ENCODE peak calls at places on chromosome 13, in five cellular contexts. C is tibial nerve, D is colonic mucosa, U is fibroblast of lung, Q is left lung. T is an unnamed sample.
A peak's percentile ranks its signal among the peaks of the same experiment; 100 is the strongest.

GRCh38 chr13:27269114-27269665 is 1.4 kb upstream of the RASL11A start:
- DNase-seq in C (no peak), D (no peak), U (no peak), Q (no peak), T (no peak)

GRCh38 chr13:46100191-46100877 is 4.5 kb downstream of the CPB2 start:
- DNase-seq in C (no peak), D (no peak), U (no peak), Q (no peak), T (no peak)

GRCh38 chr13:44030615-44031014 is 150.9 kb downstream of the LACC1 start:
- DNase-seq in C (no peak), D (no peak), U (no peak), Q (no peak), T (no peak)

GRCh38 chr13:101474419-101474957 is 22.0 kb downstream of the ITGBL1 start:
- DNase-seq in C (no peak), D (no peak), U (peak; percentile 91), Q (no peak), T (no peak)

GRCh38 chr13:33676045-33676699 is 141.8 kb upstream of the RFC3 start:
- DNase-seq in C (no peak), D (peak; percentile 52), U (peak; percentile 6), Q (no peak), T (no peak)

GRCh38 chr13:30119476-30119875 is 187.9 kb downstream of the KATNAL1 start:
- DNase-seq in C (no peak), D (no peak), U (peak; percentile 18), Q (no peak), T (peak; percentile 50)

GRCh38 chr13:94444826-94445225 is 34.7 kb downstream of the DCT start:
- DNase-seq in C (no peak), D (no peak), U (no peak), Q (no peak), T (no peak)

GRCh38 chr13:87680298-87680697 is 9.1 kb downstream of the SLITRK5 start:
- DNase-seq in C (no peak), D (no peak), U (peak; percentile 15), Q (no peak), T (no peak)

GRCh38 chr13:36001561-36001960 is 129.6 kb downstream of the DCLK1 start:
- DNase-seq in C (no peak), D (no peak), U (no peak), Q (no peak), T (no peak)

GRCh38 chr13:97866346-97866745 is 87.1 kb upstream of the IPO5 start:
- DNase-seq in C (no peak), D (no peak), U (no peak), Q (no peak), T (no peak)

GRCh38 chr13:102729560-102730275 is 34.9 kb upstream of the METTL21C start:
- DNase-seq in C (no peak), D (no peak), U (peak; percentile 92), Q (no peak), T (no peak)

GRCh38 chr13:42548731-42549554 is 25.0 kb upstream of the TNFSF11 start:
- DNase-seq in C (no peak), D (no peak), U (peak; percentile 94), Q (no peak), T (no peak)

GRCh38 chr13:80469841-80470378 is 129.0 kb upstream of the SPRY2 start:
- DNase-seq in C (peak; percentile 66), D (peak; percentile 25), U (peak; percentile 100), Q (no peak), T (no peak)

GRCh38 chr13:94268661-94269060 is 210.8 kb downstream of the DCT start:
- DNase-seq in C (no peak), D (no peak), U (no peak), Q (no peak), T (no peak)

GRCh38 chr13:41520699-41521630 is 63.6 kb downstream of the RGCC start:
- DNase-seq in C (no peak), D (no peak), U (peak; percentile 23), Q (no peak), T (no peak)

GRCh38 chr13:90628471-90628870 is 719.0 kb upstream of the MIR17HG start:
- DNase-seq in C (no peak), D (no peak), U (no peak), Q (no peak), T (no peak)

GRCh38 chr13:23848019-23848418 is 41.2 kb downstream of the MIPEP start:
- DNase-seq in C (no peak), D (no peak), U (no peak), Q (no peak), T (no peak)

GRCh38 chr13:102686024-102686423 is 8.8 kb downstream of the METTL21C start:
- DNase-seq in C (no peak), D (no peak), U (no peak), Q (no peak), T (no peak)

GRCh38 chr13:114099191-114099590 is 33.2 kb downstream of the RASA3 start:
- DNase-seq in C (peak; percentile 69), D (peak; percentile 47), U (peak; percentile 93), Q (no peak), T (no peak)

GRCh38 chr13:86920960-86921359 is 750.2 kb upstream of the SLITRK5 start:
- DNase-seq in C (no peak), D (no peak), U (no peak), Q (no peak), T (no peak)

GRCh38 chr13:101841687-101842086 is 389.2 kb downstream of the ITGBL1 start:
- DNase-seq in C (no peak), D (no peak), U (no peak), Q (no peak), T (no peak)

GRCh38 chr13:59970847-59971246 is 192.9 kb downstream of the DIAPH3 start:
- DNase-seq in C (no peak), D (no peak), U (no peak), Q (peak; percentile 20), T (no peak)

GRCh38 chr13:33927315-33927714 is 109.4 kb downstream of the RFC3 start:
- DNase-seq in C (no peak), D (no peak), U (peak; percentile 78), Q (no peak), T (no peak)

GRCh38 chr13:49651775-49652690 is 23.7 kb downstream of the ARL11 start:
- DNase-seq in C (no peak), D (no peak), U (no peak), Q (no peak), T (no peak)

GRCh38 chr13:28429685-28430290 is 65.1 kb downstream of the FLT1 start:
- DNase-seq in C (no peak), D (no peak), U (no peak), Q (no peak), T (no peak)

GRCh38 chr13:46040763-46041162 is 11.8 kb downstream of the ZC3H13 start:
- DNase-seq in C (no peak), D (no peak), U (no peak), Q (no peak), T (no peak)

GRCh38 chr13:48448963-48449614 is 36.2 kb upstream of the LPAR6 start:
- DNase-seq in C (no peak), D (no peak), U (peak; percentile 85), Q (no peak), T (no peak)

GRCh38 chr13:108346376-108346775 is 76.9 kb downstream of the TNFSF13B start:
- DNase-seq in C (no peak), D (no peak), U (no peak), Q (peak; percentile 41), T (no peak)

GRCh38 chr13:61013782-61014181 is 401.9 kb downstream of the PCDH20 start:
- DNase-seq in C (no peak), D (no peak), U (no peak), Q (no peak), T (no peak)

GRCh38 chr13:114258589-114258988 is 22.8 kb upstream of the UPF3A start:
- DNase-seq in C (no peak), D (peak; percentile 36), U (no peak), Q (no peak), T (no peak)

GRCh38 chr13:82136880-82137279 is 1745.4 kb downstream of the SLITRK1 start:
- DNase-seq in C (no peak), D (no peak), U (no peak), Q (no peak), T (no peak)

GRCh38 chr13:109668433-109669233 is 117.8 kb downstream of the IRS2 start:
- DNase-seq in C (no peak), D (no peak), U (no peak), Q (no peak), T (no peak)
- H3K27me3 ChIP-seq in C (no peaks in the 10 kb centered on the region), D (no peaks in the 10 kb centered on the region), U (no peaks in the 10 kb centered on the region), Q (no peaks in the 10 kb centered on the region), T (no peaks in the 10 kb centered on the region)

GRCh38 chr13:111541345-111541744 is 220.9 kb downstream of the TEX29 start:
- DNase-seq in C (no peak), D (no peak), U (no peak), Q (peak; percentile 24), T (no peak)

GRCh38 chr13:111540486-111540885 is 220.0 kb downstream of the TEX29 start:
- DNase-seq in C (no peak), D (no peak), U (no peak), Q (peak; percentile 54), T (no peak)

GRCh38 chr13:111537843-111538499 is 217.5 kb downstream of the TEX29 start:
- DNase-seq in C (no peak), D (no peak), U (no peak), Q (no peak), T (no peak)

GRCh38 chr13:111539252-111539651 is 218.8 kb downstream of the TEX29 start:
- DNase-seq in C (no peak), D (no peak), U (no peak), Q (peak; percentile 68), T (no peak)

GRCh38 chr13:111539791-111540446 is 219.5 kb downstream of the TEX29 start:
- DNase-seq in C (no peak), D (no peak), U (no peak), Q (peak; percentile 53), T (no peak)
- H3K27me3 ChIP-seq in C (peaks cover 47% of the 10 kb centered on the region), D (no peaks in the 10 kb centered on the region), U (no peaks in the 10 kb centered on the region), Q (peaks cover 19% of the 10 kb centered on the region), T (peaks cover 65% of the 10 kb centered on the region)

GRCh38 chr13:50766043-50766442 is 77.4 kb downstream of the DLEU7 start:
- DNase-seq in C (no peak), D (no peak), U (peak; percentile 23), Q (no peak), T (no peak)

GRCh38 chr13:50762969-50763568 is 80.4 kb downstream of the DLEU7 start:
- DNase-seq in C (no peak), D (no peak), U (no peak), Q (no peak), T (no peak)

GRCh38 chr13:50760751-50761150 is 82.7 kb downstream of the DLEU7 start:
- DNase-seq in C (no peak), D (no peak), U (no peak), Q (no peak), T (no peak)

GRCh38 chr13:50757021-50757420 is 86.5 kb downstream of the DLEU7 start:
- DNase-seq in C (no peak), D (no peak), U (no peak), Q (no peak), T (no peak)

DNA sequence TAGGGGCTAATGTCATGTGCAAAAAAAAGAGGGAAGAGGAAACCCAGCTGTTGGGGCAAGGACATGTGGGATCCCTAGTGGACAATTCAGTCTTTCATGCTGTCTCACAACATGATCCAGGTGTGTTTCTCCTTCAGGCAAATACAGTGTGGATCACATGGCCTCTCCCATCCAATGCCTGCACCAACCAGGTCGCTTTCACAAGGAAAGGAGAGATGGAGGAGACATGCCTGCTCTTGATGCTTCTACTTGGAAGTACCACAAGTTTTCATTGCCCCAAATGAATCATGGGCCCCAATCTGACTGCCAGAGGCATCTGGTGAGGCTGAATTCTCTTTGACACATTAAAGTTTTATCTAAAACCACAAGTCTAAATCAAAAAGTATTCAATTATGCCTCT is 82.1 kb downstream of the DLEU7 start:
- DNase-seq in C (no peak), D (no peak), U (no peak), Q (no peak), T (no peak)
- H3K27me3 ChIP-seq in C (no peaks in the 10 kb centered on the region), D (no peaks in the 10 kb centered on the region), U (peaks cover 20% of the 10 kb centered on the region), Q (no peaks in the 10 kb centered on the region), T (no peaks in the 10 kb centered on the region)

GRCh38 chr13:99133230-99133629 is 67.4 kb upstream of the UBAC2 start:
- DNase-seq in C (no peak), D (no peak), U (no peak), Q (no peak), T (no peak)
- H3K27me3 ChIP-seq in C (no peaks in the 10 kb centered on the region), D (no peaks in the 10 kb centered on the region), U (no peaks in the 10 kb centered on the region), Q (peaks cover 3% of the 10 kb centered on the region), T (no peaks in the 10 kb centered on the region)

T was measured in breast epithelium.